ENCODE peak calls at places on chromosome 5, in six cellular contexts. One of them, this sample, is unnamed.

GRCh38 chr5:75078035-75078434 is 25.7 kb upstream of the GCNT4 start:
- DNase-seq in astrocyte of the cerebellum: no peak
- DNase-seq in kidney: no peak
- DNase-seq in ascending aorta: no peak
- DNase-seq in non-pigmented ciliary epithelial cell: no peak
- DNase-seq in GM23248: no peak
- DNase-seq in this sample: no peak

GRCh38 chr5:139897342-139897741 is 101.7 kb downstream of the PSD2 start:
- DNase-seq in astrocyte of the cerebellum: no peak
- DNase-seq in GM23248: no peak
- DNase-seq in ascending aorta: no peak
- DNase-seq in kidney: no peak
- DNase-seq in non-pigmented ciliary epithelial cell: no peak
- DNase-seq in this sample: no peak

GRCh38 chr5:145834554-145834916 is 607 bp downstream of the PRELID2 start:
- DNase-seq in non-pigmented ciliary epithelial cell: no peak
- DNase-seq in ascending aorta: no peak
- DNase-seq in kidney: no peak
- DNase-seq in astrocyte of the cerebellum: no peak
- DNase-seq in GM23248: no peak
- DNase-seq in this sample: no peak

GRCh38 chr5:74257645-74258328 is 382.7 kb downstream of the ENC1 start:
- DNase-seq in ascending aorta: no peak
- DNase-seq in kidney: peak; percentile 88
- DNase-seq in astrocyte of the cerebellum: no peak
- DNase-seq in non-pigmented ciliary epithelial cell: no peak
- DNase-seq in GM23248: peak; percentile 48
- DNase-seq in this sample: peak; percentile 38

GRCh38 chr5:91937121-91937520 is 554.0 kb upstream of the ARRDC3 start:
- DNase-seq in astrocyte of the cerebellum: no peak
- DNase-seq in ascending aorta: no peak
- DNase-seq in kidney: no peak
- DNase-seq in GM23248: peak; percentile 57
- DNase-seq in non-pigmented ciliary epithelial cell: no peak
- DNase-seq in this sample: no peak

GRCh38 chr5:35246928-35247644 is 16.8 kb upstream of the PRLR start:
- DNase-seq in kidney: peak; percentile 70
- DNase-seq in astrocyte of the cerebellum: peak; percentile 44
- DNase-seq in GM23248: peak; percentile 27
- DNase-seq in ascending aorta: no peak
- DNase-seq in non-pigmented ciliary epithelial cell: no peak
- DNase-seq in this sample: peak; percentile 55

GRCh38 chr5:97375959-97376358 is 192.9 kb upstream of the RIOK2 start:
- DNase-seq in astrocyte of the cerebellum: no peak
- DNase-seq in non-pigmented ciliary epithelial cell: no peak
- DNase-seq in GM23248: no peak
- DNase-seq in kidney: no peak
- DNase-seq in ascending aorta: no peak
- DNase-seq in this sample: no peak

GRCh38 chr5:114450516-114450909 is 88.6 kb downstream of the KCNN2 start:
- DNase-seq in non-pigmented ciliary epithelial cell: no peak
- DNase-seq in GM23248: peak; percentile 44
- DNase-seq in astrocyte of the cerebellum: no peak
- DNase-seq in kidney: no peak
- DNase-seq in ascending aorta: no peak
- DNase-seq in this sample: peak; percentile 9

GRCh38 chr5:127875235-127876021 is 172.2 kb downstream of the CCDC192 start:
- DNase-seq in non-pigmented ciliary epithelial cell: no peak
- DNase-seq in ascending aorta: no peak
- DNase-seq in astrocyte of the cerebellum: no peak
- DNase-seq in kidney: peak; percentile 57
- DNase-seq in GM23248: peak; percentile 19
- DNase-seq in this sample: peak; percentile 89

GRCh38 chr5:126961702-126962101 is 68.7 kb downstream of the MARCHF3 start:
- DNase-seq in GM23248: peak; percentile 56
- DNase-seq in astrocyte of the cerebellum: no peak
- DNase-seq in non-pigmented ciliary epithelial cell: no peak
- DNase-seq in kidney: no peak
- DNase-seq in ascending aorta: no peak
- DNase-seq in this sample: peak; percentile 74

GRCh38 chr5:61949054-61949679 is 356.8 kb upstream of the KIF2A start:
- DNase-seq in kidney: no peak
- DNase-seq in astrocyte of the cerebellum: no peak
- DNase-seq in GM23248: no peak
- DNase-seq in ascending aorta: no peak
- DNase-seq in non-pigmented ciliary epithelial cell: no peak
- DNase-seq in this sample: no peak

GRCh38 chr5:178136990-178137389 is 6.2 kb downstream of the RMND5B start:
- DNase-seq in kidney: no peak
- DNase-seq in astrocyte of the cerebellum: no peak
- DNase-seq in non-pigmented ciliary epithelial cell: no peak
- DNase-seq in GM23248: no peak
- DNase-seq in ascending aorta: no peak
- DNase-seq in this sample: no peak

GRCh38 chr5:37839441-37840035 is 303 bp downstream of the GDNF start:
- DNase-seq in ascending aorta: no peak
- DNase-seq in non-pigmented ciliary epithelial cell: no peak
- DNase-seq in astrocyte of the cerebellum: no peak
- DNase-seq in kidney: peak; percentile 82
- DNase-seq in GM23248: peak; percentile 88
- DNase-seq in this sample: peak; percentile 51

GRCh38 chr5:38598994-38599611 is 42.7 kb upstream of the LIFR start:
- DNase-seq in kidney: no peak
- DNase-seq in astrocyte of the cerebellum: peak; percentile 62
- DNase-seq in non-pigmented ciliary epithelial cell: peak; percentile 55
- DNase-seq in ascending aorta: no peak
- DNase-seq in GM23248: peak; percentile 86
- DNase-seq in this sample: peak; percentile 88

This sample was measured in M059J.